ENCODE peak calls at places on chromosomes 3 and 15, in seven cellular contexts. One of them, this sample, is unnamed.

GRCh38 chr15:56293495-56294292 is 50.0 kb upstream of the RFX7 start:
- DNase-seq in GM12891: no peak
- DNase-seq in testis: no peak
- DNase-seq in right lobe of liver: no peak
- DNase-seq in NB4: no peak
- DNase-seq in stomach: no peak
- DNase-seq in tibial nerve: no peak
- DNase-seq in this sample: peak; percentile 36

GRCh38 chr3:10289785-10290355 is 2.9 kb downstream of the GHRL start:
- DNase-seq in GM12891: no peak
- DNase-seq in NB4: no peak
- DNase-seq in tibial nerve: no peak
- DNase-seq in stomach: no peak
- DNase-seq in right lobe of liver: no peak
- DNase-seq in testis: no peak
- DNase-seq in this sample: no peak

GRCh38 chr3:71726106-71726505 is 904 bp upstream of the EIF4E3 start:
- DNase-seq in right lobe of liver: no peak
- DNase-seq in NB4: no peak
- DNase-seq in testis: no peak
- DNase-seq in stomach: no peak
- DNase-seq in GM12891: no peak
- DNase-seq in tibial nerve: no peak
- DNase-seq in this sample: no peak

GRCh38 chr3:23455084-23455483 is 252.0 kb downstream of the UBE2E2 start:
- DNase-seq in testis: no peak
- DNase-seq in GM12891: no peak
- DNase-seq in tibial nerve: peak; percentile 26
- DNase-seq in NB4: peak; percentile 79
- DNase-seq in right lobe of liver: no peak
- DNase-seq in stomach: no peak
- DNase-seq in this sample: no peak

GRCh38 chr3:194269610-194270145 is 81.5 kb downstream of the CPN2 start:
- DNase-seq in testis: peak; percentile 91
- DNase-seq in GM12891: no peak
- DNase-seq in stomach: peak; percentile 58
- DNase-seq in tibial nerve: peak; percentile 57
- DNase-seq in right lobe of liver: peak; percentile 90
- DNase-seq in NB4: no peak
- DNase-seq in this sample: peak; percentile 81

GRCh38 chr3:21750291-21750690 is 719 bp downstream of the ZNF385D start:
- DNase-seq in NB4: no peak
- DNase-seq in GM12891: no peak
- DNase-seq in stomach: no peak
- DNase-seq in right lobe of liver: no peak
- DNase-seq in testis: peak; percentile 32
- DNase-seq in tibial nerve: no peak
- DNase-seq in this sample: no peak

GRCh38 chr3:108123326-108123725 is 32.5 kb upstream of the CD47 start:
- DNase-seq in testis: no peak
- DNase-seq in GM12891: no peak
- DNase-seq in right lobe of liver: no peak
- DNase-seq in tibial nerve: no peak
- DNase-seq in stomach: no peak
- DNase-seq in NB4: no peak
- DNase-seq in this sample: no peak

GRCh38 chr15:41281236-41281635 is 50.2 kb downstream of the CHP1 start:
- DNase-seq in GM12891: no peak
- DNase-seq in tibial nerve: no peak
- DNase-seq in testis: no peak
- DNase-seq in stomach: no peak
- DNase-seq in NB4: peak; percentile 34
- DNase-seq in right lobe of liver: no peak
- DNase-seq in this sample: no peak

GRCh38 chr15:93057618-93058017 is 31.4 kb downstream of the RGMA start:
- DNase-seq in tibial nerve: no peak
- DNase-seq in right lobe of liver: no peak
- DNase-seq in GM12891: no peak
- DNase-seq in stomach: no peak
- DNase-seq in NB4: no peak
- DNase-seq in testis: no peak
- DNase-seq in this sample: no peak

GRCh38 chr15:70100495-70101331 is 3.0 kb upstream of the TLE3 start:
- DNase-seq in GM12891: no peak
- DNase-seq in testis: peak; percentile 67
- DNase-seq in NB4: peak; percentile 85
- DNase-seq in stomach: peak; percentile 63
- DNase-seq in right lobe of liver: peak; percentile 70
- DNase-seq in tibial nerve: no peak
- DNase-seq in this sample: peak; percentile 79

DNA sequence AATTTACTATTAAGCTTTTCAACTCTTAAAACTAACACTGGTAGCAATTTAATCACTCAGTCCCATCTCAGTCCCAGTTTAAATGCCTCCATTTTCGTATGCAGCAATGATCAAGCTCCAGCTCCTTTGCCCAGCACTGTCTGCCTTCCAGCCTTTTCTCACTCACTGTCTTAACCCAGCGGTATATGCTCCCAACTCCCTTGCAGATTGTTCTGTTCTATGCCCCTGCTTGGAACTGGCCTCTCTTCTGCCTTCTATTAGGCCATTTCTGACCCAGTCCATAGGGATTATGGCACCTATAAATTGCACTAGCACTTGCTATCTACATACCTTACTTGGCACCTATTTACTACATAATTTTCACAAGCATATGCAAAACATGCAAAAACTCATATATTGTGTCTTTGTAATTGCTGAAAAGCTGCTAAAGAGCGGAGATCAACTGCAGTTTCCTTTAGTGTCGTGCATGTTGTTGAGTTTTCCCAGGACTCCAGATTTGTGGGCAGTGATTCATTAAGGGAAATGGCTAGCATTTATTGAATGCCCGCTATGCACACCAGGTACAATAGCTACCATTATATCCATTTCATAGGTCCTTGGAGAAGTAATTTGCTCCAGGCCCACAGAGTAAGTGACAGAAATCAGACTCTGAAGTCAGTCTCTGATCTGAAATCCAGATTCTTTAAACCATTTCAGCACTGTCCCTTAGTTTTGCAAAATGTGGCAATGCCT is 24.4 kb downstream of the CRBN start:
- DNase-seq in right lobe of liver: no peak
- DNase-seq in tibial nerve: no peak
- DNase-seq in NB4: no peak
- DNase-seq in stomach: no peak
- DNase-seq in GM12891: no peak
- DNase-seq in testis: no peak
- DNase-seq in this sample: no peak
- TF ChIP-seq POLR2A in right lobe of liver: no peak
- TF ChIP-seq POLR2A in tibial nerve: no peak
- TF ChIP-seq POLR2A in NB4: no peak
- TF ChIP-seq POLR2A in stomach: no peak
- TF ChIP-seq POLR2A in GM12891: peak; percentile 25
- TF ChIP-seq POLR2A in testis: no peak
- TF ChIP-seq POLR2A in this sample: no peak

GRCh38 chr3:104606812-104607211 is 759.9 kb upstream of the ALCAM start:
- DNase-seq in testis: no peak
- DNase-seq in stomach: peak; percentile 34
- DNase-seq in GM12891: no peak
- DNase-seq in right lobe of liver: no peak
- DNase-seq in NB4: no peak
- DNase-seq in tibial nerve: no peak
- DNase-seq in this sample: no peak
- TF ChIP-seq POLR2A in testis: no peak
- TF ChIP-seq POLR2A in stomach: no peak
- TF ChIP-seq POLR2A in GM12891: no peak
- TF ChIP-seq POLR2A in right lobe of liver: no peak
- TF ChIP-seq POLR2A in NB4: no peak
- TF ChIP-seq POLR2A in tibial nerve: no peak
- TF ChIP-seq POLR2A in this sample: no peak

DNA sequence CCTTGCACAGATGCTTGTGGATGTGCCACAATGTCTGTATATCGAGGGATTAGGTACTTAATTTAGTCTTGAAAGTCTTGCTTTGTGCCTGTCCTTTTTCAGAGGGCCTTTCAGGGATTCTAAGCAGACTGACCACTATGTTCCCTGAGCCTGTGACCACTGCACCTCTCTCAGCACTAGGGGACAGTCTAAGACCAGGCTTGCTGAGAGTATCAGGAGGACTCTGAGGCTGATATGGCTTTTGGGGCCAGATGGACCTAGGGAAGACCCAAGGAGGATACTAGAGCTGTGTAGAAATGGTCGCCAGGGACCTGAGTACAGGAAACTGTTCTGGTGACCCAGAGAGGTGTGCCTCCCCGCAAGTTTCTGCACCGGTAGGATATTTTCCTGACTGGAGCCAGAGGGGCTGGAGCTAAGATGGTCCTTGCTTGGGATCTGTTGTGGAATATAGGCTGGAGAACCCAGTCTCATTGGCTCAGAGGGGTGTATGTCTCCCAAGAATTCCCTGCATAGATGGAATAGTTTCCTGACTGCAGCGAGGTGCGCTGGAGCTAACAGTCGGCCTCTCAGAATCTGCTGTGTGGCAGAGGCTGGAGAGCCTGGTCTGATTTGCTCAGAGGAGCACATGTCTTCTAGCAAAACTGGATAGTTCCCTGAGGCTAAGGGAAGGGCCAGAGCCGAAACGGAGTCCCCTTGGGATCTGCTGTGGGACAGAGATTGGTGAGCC is 213.2 kb upstream of the DCBLD2 start:
- DNase-seq in right lobe of liver: no peak
- DNase-seq in GM12891: no peak
- DNase-seq in NB4: peak; percentile 10
- DNase-seq in testis: peak; percentile 29
- DNase-seq in stomach: no peak
- DNase-seq in tibial nerve: no peak
- DNase-seq in this sample: no peak
- TF ChIP-seq POLR2A in right lobe of liver: no peak
- TF ChIP-seq POLR2A in GM12891: no peak
- TF ChIP-seq POLR2A in NB4: no peak
- TF ChIP-seq POLR2A in testis: no peak
- TF ChIP-seq POLR2A in stomach: no peak
- TF ChIP-seq POLR2A in tibial nerve: no peak
- TF ChIP-seq POLR2A in this sample: no peak

DNA sequence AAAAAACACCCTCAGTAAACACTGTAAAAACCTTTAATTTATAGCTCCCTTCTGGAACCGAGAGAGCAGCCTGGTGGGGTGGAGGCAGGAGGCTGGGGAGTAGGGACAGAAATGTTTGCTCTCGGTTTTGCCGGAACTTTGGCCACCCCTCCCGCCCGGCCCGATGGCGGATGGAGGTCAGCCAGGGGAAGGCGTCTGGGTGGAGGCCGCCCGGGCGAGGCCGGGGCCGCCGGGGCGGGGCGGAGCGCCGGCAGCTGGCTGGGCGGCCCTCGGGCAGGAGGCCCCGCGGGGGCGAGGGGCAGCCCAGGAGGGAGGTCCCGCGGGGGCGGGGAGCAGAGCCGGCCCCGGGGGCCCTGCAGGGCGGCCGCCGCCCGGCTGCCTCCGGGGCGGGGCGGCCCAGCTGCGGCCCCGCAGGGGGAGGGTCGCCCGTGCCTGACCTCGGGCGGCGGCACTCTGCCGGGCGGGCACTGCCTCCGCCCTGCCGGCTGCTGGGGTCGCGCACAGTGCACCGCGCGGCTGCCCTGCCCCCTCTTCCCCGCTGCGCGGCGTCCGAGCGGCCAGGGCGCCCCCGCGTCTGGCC is 829 bp upstream of the SKIL start:
- DNase-seq in tibial nerve: peak; percentile 68
- DNase-seq in GM12891: peak; percentile 39
- DNase-seq in NB4: peak; percentile 88
- DNase-seq in testis: peak; percentile 78
- DNase-seq in stomach: peak; percentile 87
- DNase-seq in right lobe of liver: peak; percentile 92
- DNase-seq in this sample: peak; percentile 91
- TF ChIP-seq POLR2A in tibial nerve: no peak
- TF ChIP-seq POLR2A in GM12891: no peak
- TF ChIP-seq POLR2A in NB4: no peak
- TF ChIP-seq POLR2A in testis: no peak
- TF ChIP-seq POLR2A in stomach: no peak
- TF ChIP-seq POLR2A in right lobe of liver: peak; percentile 24
- TF ChIP-seq POLR2A in this sample: peak; percentile 9

DNA sequence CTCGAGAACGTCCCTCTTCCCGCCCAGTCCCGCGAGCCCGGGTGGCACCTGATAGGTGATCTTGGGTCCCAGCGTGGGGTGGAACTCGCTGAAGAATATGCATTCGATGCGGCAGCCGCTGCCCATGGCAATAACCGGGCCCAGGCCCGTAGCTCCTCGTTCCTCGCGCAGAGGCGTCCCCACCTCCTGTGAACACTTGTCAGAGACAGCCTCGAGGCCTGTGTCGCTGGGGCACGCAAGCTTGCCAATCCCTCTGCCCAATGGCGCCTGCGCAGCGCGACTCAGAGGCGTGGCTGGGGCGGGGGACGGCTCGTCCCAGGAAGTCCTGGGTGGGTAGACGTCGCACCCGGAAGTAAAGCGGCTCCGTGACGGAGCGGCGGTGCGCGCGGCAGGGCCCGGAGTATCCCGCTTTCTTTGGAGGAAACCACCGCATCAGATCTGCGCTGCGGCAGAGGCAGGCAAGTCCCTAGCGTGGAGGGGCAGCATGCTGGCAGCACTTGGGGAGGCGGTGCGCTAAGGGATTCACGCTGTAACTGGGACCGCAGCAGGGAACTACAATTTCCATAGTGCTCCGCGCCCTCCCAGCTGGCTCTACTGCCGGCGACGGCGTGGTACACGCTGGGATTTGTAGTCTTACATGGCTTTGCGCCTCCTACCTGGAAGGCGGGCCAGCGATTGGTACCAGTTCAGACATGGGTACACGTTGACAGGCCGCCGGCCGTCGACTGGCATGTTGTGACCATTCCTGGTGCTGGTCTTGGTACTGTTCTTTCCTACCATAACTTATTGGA is at the start of the genes CYB561D2 and NPRL2:
- DNase-seq in GM12891: peak; percentile 98
- DNase-seq in testis: peak; percentile 97
- DNase-seq in NB4: peak; percentile 97
- DNase-seq in tibial nerve: peak; percentile 92
- DNase-seq in right lobe of liver: peak; percentile 98
- DNase-seq in stomach: peak; percentile 98
- DNase-seq in this sample: peak; percentile 96
- TF ChIP-seq POLR2A in GM12891: peak; percentile 95
- TF ChIP-seq POLR2A in testis: peak; percentile 43
- TF ChIP-seq POLR2A in NB4: peak; percentile 83
- TF ChIP-seq POLR2A in tibial nerve: peak; percentile 61
- TF ChIP-seq POLR2A in right lobe of liver: peak; percentile 89
- TF ChIP-seq POLR2A in stomach: peak; percentile 65
- TF ChIP-seq POLR2A in this sample: peak; percentile 92

GRCh38 chr15:88118741-88119140 is 137.8 kb downstream of the NTRK3 start:
- DNase-seq in NB4: no peak
- DNase-seq in testis: no peak
- DNase-seq in GM12891: no peak
- DNase-seq in stomach: no peak
- DNase-seq in tibial nerve: no peak
- DNase-seq in right lobe of liver: no peak
- DNase-seq in this sample: no peak
- TF ChIP-seq POLR2A in NB4: no peak
- TF ChIP-seq POLR2A in testis: no peak
- TF ChIP-seq POLR2A in GM12891: no peak
- TF ChIP-seq POLR2A in stomach: no peak
- TF ChIP-seq POLR2A in tibial nerve: no peak
- TF ChIP-seq POLR2A in right lobe of liver: no peak
- TF ChIP-seq POLR2A in this sample: no peak

This sample was measured in erythroblast.